ENCODE peak calls at places on chromosome X, in eight cellular contexts. U, E, Q, Y, T, F, V and S are unnamed samples.

GRCh38 chrX:1006156-1006730 is 206.2 kb downstream of the CRLF2 start:
- DNase-seq in U (no peak), E (no peak), Q (no peak), Y (no peak), T (no peak), F (no peak), V (no peak), S (no peak)

GRCh38 chrX:42803320-42803719 is 25.4 kb upstream of the PPP1R2C start:
- DNase-seq in U (peak; percentile 46), E (no peak), Q (no peak), Y (peak; percentile 30), T (no peak), F (no peak), V (no peak), S (no peak)

GRCh38 chrX:20252392-20253231 is 14.1 kb downstream of the RPS6KA3 start:
- DNase-seq in U (no peak), E (peak; percentile 29), Q (peak; percentile 62), Y (peak; percentile 62), T (no peak), F (peak; percentile 71), V (peak; percentile 58), S (peak; percentile 83)

GRCh38 chrX:123084797-123085196 is 99.3 kb upstream of the GRIA3 start:
- DNase-seq in U (peak; percentile 51), E (no peak), Q (no peak), Y (peak; percentile 72), T (no peak), F (no peak), V (no peak), S (no peak)

GRCh38 chrX:72079607-72080006 is 52.1 kb downstream of the RTL5 start:
- DNase-seq in U (no peak), E (no peak), Q (no peak), Y (no peak), T (no peak), F (peak; percentile 13), V (no peak), S (no peak)

GRCh38 chrX:67543818-67544217 is at the start of gene AR:
- DNase-seq in U (no peak), E (peak; percentile 71), Q (no peak), Y (peak; percentile 50), T (peak; percentile 62), F (peak; percentile 84), V (peak; percentile 81), S (peak; percentile 17)

GRCh38 chrX:139691493-139691842 is 16.5 kb downstream of the MCF2 start:
- DNase-seq in U (no peak), E (no peak), Q (no peak), Y (peak; percentile 4), T (no peak), F (peak; percentile 19), V (no peak), S (peak; percentile 19)

GRCh38 chrX:54891573-54891972 is 29.1 kb upstream of the TRO start:
- DNase-seq in U (no peak), E (peak; percentile 20), Q (peak; percentile 14), Y (peak; percentile 55), T (peak; percentile 0), F (peak; percentile 59), V (no peak), S (no peak)

GRCh38 chrX:153381684-153382532 is 19.2 kb downstream of the PNMA6E start:
- DNase-seq in U (no peak), E (peak; percentile 46), Q (no peak), Y (peak; percentile 86), T (peak; percentile 6), F (peak; percentile 63), V (no peak), S (peak; percentile 69)

GRCh38 chrX:38041237-38041636 is 34.9 kb downstream of the SYTL5 start:
- DNase-seq in U (no peak), E (no peak), Q (no peak), Y (no peak), T (no peak), F (no peak), V (no peak), S (no peak)

GRCh38 chrX:110992611-110993010 is 103.4 kb upstream of the PAK3 start:
- DNase-seq in U (no peak), E (peak; percentile 17), Q (no peak), Y (peak; percentile 36), T (peak; percentile 3), F (peak; percentile 57), V (no peak), S (no peak)

GRCh38 chrX:143788265-143788664 is 67.7 kb upstream of the SPANXN2 start:
- DNase-seq in U (no peak), E (peak; percentile 8), Q (no peak), Y (peak; percentile 1), T (peak; percentile 0), F (peak; percentile 51), V (no peak), S (no peak)

GRCh38 chrX:152428596-152428995 is 22.5 kb downstream of the GABRA3 start:
- DNase-seq in U (no peak), E (no peak), Q (no peak), Y (no peak), T (no peak), F (no peak), V (no peak), S (no peak)

GRCh38 chrX:72230290-72230689 is 8.5 kb downstream of the ERCC6L start:
- DNase-seq in U (no peak), E (no peak), Q (no peak), Y (no peak), T (no peak), F (no peak), V (no peak), S (no peak)

GRCh38 chrX:109890910-109891502 is 111.9 kb upstream of the TMEM164 start:
- DNase-seq in U (no peak), E (peak; percentile 74), Q (peak; percentile 10), Y (peak; percentile 78), T (peak; percentile 52), F (peak; percentile 81), V (peak; percentile 57), S (peak; percentile 58)

GRCh38 chrX:10126834-10127233 is 29.9 kb upstream of the CLCN4 start:
- DNase-seq in U (no peak), E (no peak), Q (no peak), Y (no peak), T (no peak), F (no peak), V (no peak), S (no peak)
- H3K27me3 ChIP-seq in U (no peaks in the 10 kb centered on the region), E (no peaks in the 10 kb centered on the region), Q (no peaks in the 10 kb centered on the region), Y (no peaks in the 10 kb centered on the region), T (no peaks in the 10 kb centered on the region), F (no peaks in the 10 kb centered on the region), V (no peaks in the 10 kb centered on the region), S (no peaks in the 10 kb centered on the region)

GRCh38 chrX:108268434-108269080 is 169.7 kb downstream of the COL4A6 start:
- DNase-seq in U (no peak), E (no peak), Q (no peak), Y (no peak), T (no peak), F (no peak), V (no peak), S (no peak)
- H3K27me3 ChIP-seq in U (no peaks in the 10 kb centered on the region), E (no peaks in the 10 kb centered on the region), Q (no peaks in the 10 kb centered on the region), Y (peaks cover 14% of the 10 kb centered on the region), T (no peaks in the 10 kb centered on the region), F (no peaks in the 10 kb centered on the region), V (peaks cover 9% of the 10 kb centered on the region), S (peaks cover 3% of the 10 kb centered on the region)

GRCh38 chrX:40531056-40531826 is 49.5 kb upstream of the ATP6AP2 start:
- DNase-seq in U (no peak), E (no peak), Q (no peak), Y (no peak), T (no peak), F (no peak), V (no peak), S (no peak)
- H3K27me3 ChIP-seq in U (no peaks in the 10 kb centered on the region), E (no peaks in the 10 kb centered on the region), Q (no peaks in the 10 kb centered on the region), Y (peaks cover 54% of the 10 kb centered on the region), T (no peaks in the 10 kb centered on the region), F (no peaks in the 10 kb centered on the region), V (peaks cover 68% of the 10 kb centered on the region), S (no peaks in the 10 kb centered on the region)

GRCh38 chrX:134931550-134931949 is 59.2 kb upstream of the SMIM10 start:
- DNase-seq in U (no peak), E (no peak), Q (no peak), Y (no peak), T (no peak), F (peak; percentile 28), V (no peak), S (no peak)

GRCh38 chrX:134930501-134930900 is 60.3 kb upstream of the SMIM10 start:
- DNase-seq in U (no peak), E (no peak), Q (no peak), Y (no peak), T (no peak), F (no peak), V (no peak), S (no peak)

GRCh38 chrX:134925551-134925950 is 65.2 kb upstream of the SMIM10 start:
- DNase-seq in U (no peak), E (no peak), Q (no peak), Y (no peak), T (no peak), F (no peak), V (no peak), S (peak; percentile 59)

GRCh38 chrX:134929813-134930212 is 61.0 kb upstream of the SMIM10 start:
- DNase-seq in U (no peak), E (no peak), Q (no peak), Y (no peak), T (no peak), F (no peak), V (no peak), S (no peak)

GRCh38 chrX:134926864-134927263 is 63.9 kb upstream of the SMIM10 start:
- DNase-seq in U (no peak), E (no peak), Q (no peak), Y (no peak), T (no peak), F (no peak), V (no peak), S (no peak)
- H3K27me3 ChIP-seq in U (no peaks in the 10 kb centered on the region), E (no peaks in the 10 kb centered on the region), Q (no peaks in the 10 kb centered on the region), Y (peaks cover 2% of the 10 kb centered on the region), T (no peaks in the 10 kb centered on the region), F (no peaks in the 10 kb centered on the region), V (no peaks in the 10 kb centered on the region), S (no peaks in the 10 kb centered on the region)

GRCh38 chrX:4706961-4707360 is 993.5 kb upstream of the PRKX start:
- DNase-seq in U (no peak), E (no peak), Q (no peak), Y (no peak), T (no peak), F (no peak), V (no peak), S (no peak)

GRCh38 chrX:4708970-4709760 is 995.7 kb upstream of the PRKX start:
- DNase-seq in U (no peak), E (no peak), Q (no peak), Y (no peak), T (no peak), F (peak; percentile 1), V (no peak), S (peak; percentile 28)

DNA sequence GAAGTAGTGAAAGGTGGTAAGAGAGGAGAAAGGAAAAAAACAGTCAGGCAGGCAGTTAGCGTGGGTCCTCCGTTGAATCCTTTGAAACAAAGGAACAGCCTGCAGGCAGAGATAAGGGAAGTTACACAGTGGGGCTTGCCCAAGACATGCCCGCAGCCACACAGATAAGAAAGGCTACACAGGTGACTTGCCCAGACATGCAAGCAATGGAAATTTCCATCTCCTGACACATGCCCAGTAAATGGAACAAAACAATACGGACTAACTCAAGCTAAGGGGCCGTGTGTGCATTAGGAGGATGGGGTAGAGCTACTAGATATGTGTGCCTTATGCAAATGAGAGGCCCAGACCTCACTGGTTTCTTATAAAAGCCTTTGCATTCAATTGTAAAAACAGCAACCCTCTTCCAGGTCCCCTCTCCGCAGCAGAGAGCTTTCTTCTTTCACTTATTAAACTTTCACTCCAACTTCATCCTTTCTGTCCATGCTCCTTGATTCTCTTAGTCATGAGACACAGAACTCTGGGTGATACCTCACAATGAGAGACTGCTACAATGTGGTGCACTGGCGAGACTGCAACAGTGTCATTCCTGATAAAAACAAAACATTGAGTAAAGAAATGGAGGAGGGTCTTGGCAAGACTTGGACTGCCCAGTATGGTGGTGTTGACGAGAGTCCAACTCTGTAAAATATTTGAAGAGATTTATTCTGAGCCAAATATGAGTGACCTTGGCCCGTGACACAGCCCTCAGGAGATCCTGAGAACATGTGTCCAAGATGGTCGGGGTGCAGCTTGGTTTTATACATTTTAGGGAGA is 997.4 kb upstream of the PRKX start:
- DNase-seq in U (peak; percentile 69), E (no peak), Q (no peak), Y (no peak), T (no peak), F (peak; percentile 58), V (no peak), S (peak; percentile 67)
- H3K27me3 ChIP-seq in U (no peaks in the 10 kb centered on the region), E (no peaks in the 10 kb centered on the region), Q (no peaks in the 10 kb centered on the region), Y (no peaks in the 10 kb centered on the region), T (no peaks in the 10 kb centered on the region), F (no peaks in the 10 kb centered on the region), V (no peaks in the 10 kb centered on the region), S (no peaks in the 10 kb centered on the region)